ENCODE peak calls at places on chromosomes 4 and X, in eight cellular contexts. One of them, this sample, is unnamed.

GRCh38 chr4:2255501-2256155 is 6.3 kb downstream of the MXD4 start:
- DNase-seq in MCF 10A: peak; percentile 77
- DNase-seq in NCI-H146: no peak
- DNase-seq in EH: no peak
- DNase-seq in AG20443: no peak
- DNase-seq in neuronal stem cell: no peak
- DNase-seq in naive B cell: no peak
- DNase-seq in A549: no peak
- DNase-seq in this sample: peak; percentile 56

GRCh38 chrX:22063284-22063683 is 31.2 kb downstream of the PHEX start:
- DNase-seq in naive B cell: peak; percentile 80
- DNase-seq in neuronal stem cell: peak; percentile 12
- DNase-seq in NCI-H146: no peak
- DNase-seq in MCF 10A: no peak
- DNase-seq in AG20443: no peak
- DNase-seq in A549: no peak
- DNase-seq in EH: no peak
- DNase-seq in this sample: no peak

GRCh38 chr4:100100985-100101384 is 89.3 kb downstream of the DDIT4L start:
- DNase-seq in neuronal stem cell: peak; percentile 56
- DNase-seq in EH: peak; percentile 7
- DNase-seq in MCF 10A: no peak
- DNase-seq in NCI-H146: no peak
- DNase-seq in A549: no peak
- DNase-seq in AG20443: no peak
- DNase-seq in naive B cell: peak; percentile 15
- DNase-seq in this sample: no peak

GRCh38 chrX:55546956-55547355 is 57.3 kb upstream of the USP51 start:
- DNase-seq in MCF 10A: no peak
- DNase-seq in EH: no peak
- DNase-seq in A549: no peak
- DNase-seq in neuronal stem cell: no peak
- DNase-seq in NCI-H146: no peak
- DNase-seq in AG20443: no peak
- DNase-seq in naive B cell: no peak
- DNase-seq in this sample: no peak

GRCh38 chr4:42339935-42340406 is 57.3 kb upstream of the SHISA3 start:
- DNase-seq in neuronal stem cell: no peak
- DNase-seq in NCI-H146: no peak
- DNase-seq in EH: no peak
- DNase-seq in AG20443: no peak
- DNase-seq in MCF 10A: no peak
- DNase-seq in A549: no peak
- DNase-seq in naive B cell: no peak
- DNase-seq in this sample: no peak

GRCh38 chr4:102574317-102574716 is 73.2 kb downstream of the NFKB1 start:
- DNase-seq in naive B cell: no peak
- DNase-seq in A549: no peak
- DNase-seq in NCI-H146: no peak
- DNase-seq in neuronal stem cell: no peak
- DNase-seq in EH: no peak
- DNase-seq in MCF 10A: peak; percentile 49
- DNase-seq in AG20443: no peak
- DNase-seq in this sample: no peak

GRCh38 chr4:155047755-155048154 is 160.7 kb upstream of the NPY2R start:
- DNase-seq in NCI-H146: no peak
- DNase-seq in neuronal stem cell: no peak
- DNase-seq in naive B cell: no peak
- DNase-seq in A549: no peak
- DNase-seq in AG20443: no peak
- DNase-seq in EH: peak; percentile 0
- DNase-seq in MCF 10A: peak; percentile 3
- DNase-seq in this sample: no peak

GRCh38 chr4:8402640-8403039 is 37.9 kb downstream of the ACOX3 start:
- DNase-seq in A549: no peak
- DNase-seq in neuronal stem cell: no peak
- DNase-seq in EH: no peak
- DNase-seq in AG20443: no peak
- DNase-seq in naive B cell: no peak
- DNase-seq in NCI-H146: no peak
- DNase-seq in MCF 10A: no peak
- DNase-seq in this sample: peak; percentile 81

GRCh38 chr4:103197765-103198110 is 405 bp downstream of the CENPE start:
- DNase-seq in AG20443: no peak
- DNase-seq in EH: no peak
- DNase-seq in A549: peak; percentile 10
- DNase-seq in naive B cell: no peak
- DNase-seq in MCF 10A: no peak
- DNase-seq in NCI-H146: no peak
- DNase-seq in neuronal stem cell: no peak
- DNase-seq in this sample: no peak

GRCh38 chr4:89136525-89136924 is 25.2 kb downstream of the TIGD2 start:
- DNase-seq in EH: peak; percentile 70
- DNase-seq in naive B cell: no peak
- DNase-seq in MCF 10A: no peak
- DNase-seq in NCI-H146: no peak
- DNase-seq in A549: no peak
- DNase-seq in AG20443: no peak
- DNase-seq in neuronal stem cell: no peak
- DNase-seq in this sample: no peak

GRCh38 chr4:122689972-122690371 is 42.5 kb upstream of the BBS12 start:
- DNase-seq in neuronal stem cell: no peak
- DNase-seq in A549: no peak
- DNase-seq in MCF 10A: no peak
- DNase-seq in AG20443: no peak
- DNase-seq in naive B cell: no peak
- DNase-seq in EH: no peak
- DNase-seq in NCI-H146: no peak
- DNase-seq in this sample: no peak

GRCh38 chr4:54228563-54229501 is at the start of gene PDGFRA:
- DNase-seq in A549: no peak
- DNase-seq in NCI-H146: no peak
- DNase-seq in neuronal stem cell: peak; percentile 23
- DNase-seq in naive B cell: no peak
- DNase-seq in MCF 10A: no peak
- DNase-seq in EH: peak; percentile 85
- DNase-seq in AG20443: peak; percentile 74
- DNase-seq in this sample: peak; percentile 79

GRCh38 chrX:68833448-68833805 is 4.6 kb downstream of the EFNB1 start:
- DNase-seq in naive B cell: no peak
- DNase-seq in neuronal stem cell: no peak
- DNase-seq in AG20443: no peak
- DNase-seq in MCF 10A: no peak
- DNase-seq in EH: no peak
- DNase-seq in A549: no peak
- DNase-seq in NCI-H146: no peak
- DNase-seq in this sample: no peak

GRCh38 chr4:139740531-139741041 is 75.0 kb downstream of the MGST2 start:
- DNase-seq in MCF 10A: peak; percentile 93
- DNase-seq in AG20443: peak; percentile 72
- DNase-seq in A549: peak; percentile 6
- DNase-seq in naive B cell: no peak
- DNase-seq in neuronal stem cell: no peak
- DNase-seq in EH: peak; percentile 90
- DNase-seq in NCI-H146: no peak
- DNase-seq in this sample: peak; percentile 83

GRCh38 chr4:165537028-165537648 is 158.3 kb downstream of the CPE start:
- DNase-seq in MCF 10A: peak; percentile 58
- DNase-seq in A549: peak; percentile 13
- DNase-seq in neuronal stem cell: peak; percentile 65
- DNase-seq in NCI-H146: peak; percentile 37
- DNase-seq in EH: peak; percentile 53
- DNase-seq in naive B cell: peak; percentile 3
- DNase-seq in AG20443: peak; percentile 57
- DNase-seq in this sample: no peak

GRCh38 chrX:2691543-2692220 is 587 bp downstream of the CD99 start:
- DNase-seq in neuronal stem cell: no peak
- DNase-seq in NCI-H146: no peak
- DNase-seq in MCF 10A: peak; percentile 58
- DNase-seq in A549: peak; percentile 52
- DNase-seq in naive B cell: no peak
- DNase-seq in EH: no peak
- DNase-seq in AG20443: peak; percentile 57
- DNase-seq in this sample: peak; percentile 84

GRCh38 chr4:67909910-67910905 is 26.4 kb upstream of the TMPRSS11D start:
- DNase-seq in NCI-H146: peak; percentile 15
- DNase-seq in naive B cell: no peak
- DNase-seq in neuronal stem cell: no peak
- DNase-seq in EH: peak; percentile 36
- DNase-seq in AG20443: no peak
- DNase-seq in A549: no peak
- DNase-seq in MCF 10A: peak; percentile 50
- DNase-seq in this sample: no peak

GRCh38 chrX:150934453-150934852 is 36.0 kb upstream of the CD99L2 start:
- DNase-seq in EH: peak; percentile 76
- DNase-seq in AG20443: peak; percentile 50
- DNase-seq in neuronal stem cell: no peak
- DNase-seq in MCF 10A: peak; percentile 73
- DNase-seq in A549: peak; percentile 18
- DNase-seq in NCI-H146: no peak
- DNase-seq in naive B cell: no peak
- DNase-seq in this sample: no peak

GRCh38 chr4:124318292-124318691 is 394.2 kb downstream of the ANKRD50 start:
- DNase-seq in naive B cell: no peak
- DNase-seq in EH: no peak
- DNase-seq in A549: no peak
- DNase-seq in neuronal stem cell: no peak
- DNase-seq in MCF 10A: no peak
- DNase-seq in AG20443: no peak
- DNase-seq in NCI-H146: peak; percentile 41
- DNase-seq in this sample: no peak

GRCh38 chrX:27679281-27679680 is 89.1 kb downstream of the DCAF8L2 start:
- DNase-seq in MCF 10A: peak; percentile 10
- DNase-seq in naive B cell: no peak
- DNase-seq in AG20443: no peak
- DNase-seq in EH: no peak
- DNase-seq in A549: no peak
- DNase-seq in neuronal stem cell: no peak
- DNase-seq in NCI-H146: no peak
- DNase-seq in this sample: no peak

GRCh38 chr4:38132140-38132673 is 172.0 kb downstream of the PTTG2 start:
- DNase-seq in MCF 10A: peak; percentile 85
- DNase-seq in EH: peak; percentile 95
- DNase-seq in AG20443: peak; percentile 87
- DNase-seq in A549: no peak
- DNase-seq in naive B cell: peak; percentile 26
- DNase-seq in NCI-H146: no peak
- DNase-seq in neuronal stem cell: no peak
- DNase-seq in this sample: no peak

GRCh38 chrX:41332408-41332987 is 1.5 kb upstream of the DDX3X start:
- DNase-seq in NCI-H146: peak; percentile 61
- DNase-seq in AG20443: no peak
- DNase-seq in naive B cell: no peak
- DNase-seq in MCF 10A: no peak
- DNase-seq in EH: peak; percentile 48
- DNase-seq in neuronal stem cell: no peak
- DNase-seq in A549: no peak
- DNase-seq in this sample: no peak

GRCh38 chr4:38860788-38861424 is 4.3 kb upstream of the TLR6 start:
- DNase-seq in neuronal stem cell: peak; percentile 53
- DNase-seq in A549: peak; percentile 42
- DNase-seq in MCF 10A: peak; percentile 72
- DNase-seq in EH: peak; percentile 21
- DNase-seq in naive B cell: peak; percentile 60
- DNase-seq in AG20443: peak; percentile 28
- DNase-seq in NCI-H146: peak; percentile 4
- DNase-seq in this sample: no peak

GRCh38 chr4:99652596-99653436 is 4.8 kb downstream of the C4orf54 start:
- DNase-seq in naive B cell: no peak
- DNase-seq in EH: no peak
- DNase-seq in A549: no peak
- DNase-seq in AG20443: no peak
- DNase-seq in MCF 10A: no peak
- DNase-seq in neuronal stem cell: no peak
- DNase-seq in NCI-H146: no peak
- DNase-seq in this sample: no peak

GRCh38 chr4:113407409-113407808 is 354.1 kb downstream of the CAMK2D start:
- DNase-seq in naive B cell: no peak
- DNase-seq in MCF 10A: no peak
- DNase-seq in AG20443: no peak
- DNase-seq in A549: no peak
- DNase-seq in EH: no peak
- DNase-seq in NCI-H146: peak; percentile 72
- DNase-seq in neuronal stem cell: no peak
- DNase-seq in this sample: no peak

GRCh38 chr4:1403591-1404572 is 2.4 kb downstream of the NKX1-1 start:
- DNase-seq in AG20443: peak; percentile 40
- DNase-seq in neuronal stem cell: no peak
- DNase-seq in naive B cell: no peak
- DNase-seq in A549: no peak
- DNase-seq in EH: no peak
- DNase-seq in NCI-H146: no peak
- DNase-seq in MCF 10A: no peak
- DNase-seq in this sample: peak; percentile 78

GRCh38 chr4:21882050-21882839 is 66.3 kb downstream of the KCNIP4 start:
- DNase-seq in MCF 10A: no peak
- DNase-seq in AG20443: no peak
- DNase-seq in naive B cell: no peak
- DNase-seq in A549: no peak
- DNase-seq in NCI-H146: no peak
- DNase-seq in EH: peak; percentile 54
- DNase-seq in neuronal stem cell: no peak
- DNase-seq in this sample: no peak

GRCh38 chr4:40289366-40290188 is 45.6 kb upstream of the CHRNA9 start:
- DNase-seq in A549: no peak
- DNase-seq in MCF 10A: no peak
- DNase-seq in naive B cell: peak; percentile 60
- DNase-seq in AG20443: no peak
- DNase-seq in NCI-H146: peak; percentile 65
- DNase-seq in EH: peak; percentile 42
- DNase-seq in neuronal stem cell: no peak
- DNase-seq in this sample: no peak

GRCh38 chr4:4416981-4417380 is 30.1 kb downstream of the NSG1 start:
- DNase-seq in A549: no peak
- DNase-seq in NCI-H146: no peak
- DNase-seq in neuronal stem cell: no peak
- DNase-seq in EH: no peak
- DNase-seq in MCF 10A: no peak
- DNase-seq in naive B cell: no peak
- DNase-seq in AG20443: no peak
- DNase-seq in this sample: peak; percentile 39

GRCh38 chr4:188495169-188495568 is 355.9 kb downstream of the TRIML1 start:
- DNase-seq in NCI-H146: no peak
- DNase-seq in EH: no peak
- DNase-seq in naive B cell: no peak
- DNase-seq in neuronal stem cell: no peak
- DNase-seq in MCF 10A: no peak
- DNase-seq in AG20443: no peak
- DNase-seq in A549: no peak
- DNase-seq in this sample: no peak

GRCh38 chr4:100935090-100935489 is 412.2 kb downstream of the PPP3CA start:
- DNase-seq in MCF 10A: peak; percentile 52
- DNase-seq in NCI-H146: no peak
- DNase-seq in A549: peak; percentile 8
- DNase-seq in neuronal stem cell: no peak
- DNase-seq in EH: peak; percentile 16
- DNase-seq in AG20443: peak; percentile 11
- DNase-seq in naive B cell: no peak
- DNase-seq in this sample: no peak